ENCODE peak calls at places on chromosomes 5 and 9, in eight cellular contexts. O is sigmoid colon; M is effector memory CD4-positive, alpha-beta T cell; Z is right atrium auricular region; E is right lobe of liver; G is HCT116; F is mammary epithelial cell; C is heart right ventricle. A is an unnamed sample. For H3K4me1, the result is how much of the 10 kb centered on the place peaks cover.

GRCh38 chr9:69660304-69660703 is 11.9 kb downstream of the APBA1 start:
- DNase-seq in O (no peak), M (no peak), Z (no peak), E (no peak), G (no peak), F (no peak), C (no peak), A (no peak)

GRCh38 chr9:16704096-16704488 is 166.4 kb downstream of the BNC2 start:
- DNase-seq in O (no peak), M (no peak), Z (no peak), E (no peak), G (no peak), F (no peak), C (no peak), A (no peak)

GRCh38 chr9:94144394-94144793 is 60.1 kb downstream of the PTPDC1 start:
- DNase-seq in O (no peak), M (no peak), Z (no peak), E (no peak), G (no peak), F (no peak), C (no peak), A (peak)

GRCh38 chr9:33159058-33159759 is 7.9 kb downstream of the B4GALT1 start:
- DNase-seq in O (peak), M (peak), Z (peak), E (peak), G (no peak), F (peak), C (peak), A (peak)

GRCh38 chr5:54793612-54794436 is 191.6 kb downstream of the ESM1 start:
- DNase-seq in O (no peak), M (no peak), Z (no peak), E (no peak), G (no peak), F (no peak), C (no peak), A (no peak)

GRCh38 chr5:18281947-18282557 is 647.8 kb downstream of the TAF11L14 start:
- DNase-seq in O (no peak), M (no peak), Z (no peak), E (no peak), G (no peak), F (peak), C (no peak), A (peak)

GRCh38 chr5:120252839-120253238 is 211.3 kb upstream of the PRR16 start:
- DNase-seq in O (no peak), M (no peak), Z (no peak), E (no peak), G (no peak), F (peak), C (no peak), A (no peak)

GRCh38 chr5:123949043-123949804 is 437.2 kb downstream of the CSNK1G3 start:
- DNase-seq in O (no peak), M (no peak), Z (no peak), E (no peak), G (no peak), F (no peak), C (no peak), A (no peak)

GRCh38 chr9:18791074-18791473 is 241.9 kb downstream of the SAXO1 start:
- DNase-seq in O (no peak), M (no peak), Z (no peak), E (peak), G (peak), F (peak), C (no peak), A (peak)

GRCh38 chr5:122602700-122603099 is 172.2 kb upstream of the SNX2 start:
- DNase-seq in O (no peak), M (no peak), Z (no peak), E (no peak), G (no peak), F (no peak), C (no peak), A (no peak)

GRCh38 chr9:70449461-70449860 is 35.0 kb upstream of the KLF9 start:
- DNase-seq in O (no peak), M (no peak), Z (no peak), E (no peak), G (no peak), F (no peak), C (no peak), A (no peak)

GRCh38 chr9:95752129-95752731 is 123.3 kb upstream of the ERCC6L2 start:
- DNase-seq in O (no peak), M (no peak), Z (no peak), E (no peak), G (no peak), F (no peak), C (no peak), A (no peak)

GRCh38 chr5:163330723-163331668 is 106.4 kb upstream of the CCNG1 start:
- DNase-seq in O (no peak), M (no peak), Z (no peak), E (no peak), G (no peak), F (no peak), C (no peak), A (no peak)

GRCh38 chr5:55427157-55427556 is 107.6 kb downstream of the PLPP1 start:
- DNase-seq in O (no peak), M (no peak), Z (no peak), E (peak), G (no peak), F (peak), C (no peak), A (no peak)

GRCh38 chr5:141680751-141681201 is 1.3 kb downstream of the ARAP3 start:
- DNase-seq in O (no peak), M (no peak), Z (peak), E (peak), G (no peak), F (peak), C (peak), A (peak)

GRCh38 chr5:159444441-159445082 is 114.3 kb upstream of the IL12B start:
- DNase-seq in O (no peak), M (no peak), Z (no peak), E (no peak), G (peak), F (peak), C (no peak), A (peak)

GRCh38 chr5:42242210-42242609 is 181.0 kb upstream of the GHR start:
- DNase-seq in O (no peak), M (no peak), Z (no peak), E (no peak), G (no peak), F (peak), C (no peak), A (no peak)

GRCh38 chr5:154937186-154937717 is 759 bp downstream of the GEMIN5 start:
- DNase-seq in O (no peak), M (no peak), Z (no peak), E (no peak), G (no peak), F (peak), C (no peak), A (peak)

GRCh38 chr9:132591751-132592314 is 9.4 kb downstream of the BARHL1 start:
- DNase-seq in O (no peak), M (no peak), Z (no peak), E (no peak), G (no peak), F (no peak), C (no peak), A (no peak)

GRCh38 chr9:132594412-132594811 is 12.0 kb downstream of the BARHL1 start:
- DNase-seq in O (no peak), M (no peak), Z (no peak), E (no peak), G (no peak), F (no peak), C (no peak), A (no peak)

GRCh38 chr9:132590318-132591182 is 8.1 kb downstream of the BARHL1 start:
- DNase-seq in O (no peak), M (no peak), Z (no peak), E (no peak), G (no peak), F (no peak), C (no peak), A (no peak)

GRCh38 chr9:132591244-132591643 is 8.8 kb downstream of the BARHL1 start:
- DNase-seq in O (no peak), M (no peak), Z (no peak), E (no peak), G (no peak), F (no peak), C (no peak), A (no peak)

DNA sequence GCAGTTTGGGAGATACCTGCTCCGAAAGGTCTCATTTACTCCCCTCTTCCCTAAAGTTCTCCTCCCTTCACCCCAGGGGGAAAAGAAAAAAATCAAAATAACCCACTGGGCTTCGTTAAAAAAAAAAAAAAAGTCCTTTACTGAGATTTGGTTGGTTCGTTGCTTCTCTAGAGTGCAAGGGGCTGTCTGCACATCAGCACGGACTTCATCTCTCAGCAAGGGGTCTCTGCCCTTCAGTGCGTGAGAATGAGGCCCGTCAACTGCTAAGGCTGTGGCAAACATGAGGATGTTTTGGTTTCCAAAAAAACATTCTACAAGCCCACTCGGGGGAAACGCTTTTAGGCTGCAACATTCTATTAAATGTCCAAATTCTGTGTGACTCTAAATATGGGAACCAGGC is 10.0 kb downstream of the BARHL1 start:
- DNase-seq in O (no peak), M (no peak), Z (no peak), E (no peak), G (no peak), F (no peak), C (no peak), A (no peak)
- H3K4me3 ChIP-seq in O (no peak), M (no peak), Z (no peak), E (no peak), G (no peak), F (no peak), C (no peak), A (no peak)

DNA sequence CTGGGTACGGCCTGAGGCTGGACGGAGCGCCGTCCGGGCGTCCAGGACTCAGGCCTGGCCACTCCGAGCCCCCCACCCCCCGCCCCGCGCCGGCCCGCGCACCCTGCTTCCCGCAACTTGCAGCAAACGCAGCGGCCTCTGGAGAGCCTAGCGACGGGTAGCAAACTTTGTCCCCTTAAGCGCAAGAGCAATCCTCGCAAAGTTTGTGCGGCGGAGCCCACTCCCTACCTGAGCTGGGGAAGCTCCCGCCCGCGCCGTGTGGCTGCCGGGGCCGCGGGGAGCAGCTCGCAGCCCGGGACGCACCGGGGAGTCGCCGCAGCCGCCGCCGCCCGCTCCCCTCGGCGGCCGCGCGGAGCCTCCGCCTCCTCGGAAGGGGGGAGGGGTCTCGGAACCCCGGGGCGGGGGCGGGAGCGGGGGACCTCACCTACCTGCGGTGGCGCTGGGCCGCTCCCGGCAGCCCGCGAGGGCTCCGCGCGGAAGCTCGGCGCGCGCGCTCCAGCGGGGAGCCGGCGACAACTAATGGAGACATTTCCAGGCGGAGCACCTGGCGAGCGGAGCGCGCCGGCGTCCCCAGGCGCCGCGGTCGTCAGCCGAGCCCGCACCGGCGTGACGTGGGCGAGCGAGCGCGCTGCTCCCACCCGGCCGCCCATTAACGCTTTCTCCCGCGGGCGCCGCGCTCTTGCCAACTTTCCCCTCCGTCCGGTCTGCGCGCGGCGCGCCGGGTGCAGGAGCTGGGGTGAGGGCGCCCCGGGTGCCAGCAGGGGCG is 4.1 kb upstream of the IRX4 start:
- DNase-seq in O (no peak), M (no peak), Z (no peak), E (no peak), G (no peak), F (peak), C (peak), A (no peak)
- H3K27ac ChIP-seq in O (no peak), M (no peak), Z (no peak), E (no peak), G (no peak), F (peak), C (peak), A (peak)

DNA sequence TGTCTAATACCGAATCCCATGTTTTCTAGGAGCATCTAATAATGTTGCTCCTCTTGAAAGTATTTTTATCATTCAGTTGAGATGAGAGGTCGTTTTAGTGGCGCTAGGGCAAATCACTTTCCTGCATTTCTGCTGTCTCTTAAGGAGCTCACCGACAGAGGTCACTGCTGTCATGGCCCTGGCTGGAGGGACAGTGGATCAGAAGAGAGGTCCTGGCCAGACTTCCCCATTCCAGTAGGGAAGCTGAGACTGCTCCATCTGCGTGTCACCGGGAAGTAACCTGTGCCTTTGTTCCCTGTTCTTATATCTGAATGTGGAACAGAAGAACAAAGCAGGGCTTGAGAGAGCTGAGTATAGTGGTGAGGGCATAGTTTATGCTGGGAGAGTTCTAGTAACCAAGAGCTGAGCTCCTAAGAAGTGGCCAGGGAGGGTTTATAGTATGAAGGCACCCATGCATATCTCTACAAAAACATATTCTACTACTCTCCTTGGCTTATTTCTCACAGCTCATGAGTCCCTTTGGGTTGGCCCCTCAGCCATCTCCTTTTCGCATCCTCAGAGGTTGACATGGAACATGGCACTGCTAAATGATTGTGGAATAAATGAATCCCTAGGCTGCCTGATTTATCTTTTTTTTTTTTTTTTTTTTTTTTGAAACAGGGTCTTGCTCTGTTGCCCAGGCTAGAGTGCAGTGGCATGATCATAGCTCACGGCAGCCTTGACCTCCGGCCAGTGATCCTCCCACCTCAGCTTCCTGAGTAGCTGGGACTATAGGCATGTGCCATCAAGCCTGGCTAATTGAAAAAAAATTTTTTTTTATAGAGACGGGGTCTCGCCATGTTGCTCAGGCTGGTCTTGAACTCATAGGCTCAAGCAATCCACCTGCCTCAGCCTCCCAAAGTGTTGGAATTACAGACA is 27.2 kb downstream of the ATP6V0E1 start:
- DNase-seq in O (peak), M (no peak), Z (peak), E (peak), G (no peak), F (peak), C (peak), A (peak)
- H3K4me1 ChIP-seq in O (under half), M (under half), Z (under half), E (under half), G (under half), F (under half), C (half or more), A (under half)

GRCh38 chr5:178730940-178731265 is 444 bp upstream of the ZNF354A start:
- DNase-seq in O (no peak), M (peak), Z (no peak), E (no peak), G (no peak), F (no peak), C (no peak), A (no peak)
- H3K4me3 ChIP-seq in O (peak), M (peak), Z (no peak), E (no peak), G (peak), F (no peak), C (peak), A (no peak)

GRCh38 chr5:110440058-110440457 is 286.4 kb downstream of the TMEM232 start:
- DNase-seq in O (no peak), M (no peak), Z (no peak), E (no peak), G (no peak), F (no peak), C (no peak), A (no peak)

GRCh38 chr5:110439280-110439679 is 287.2 kb downstream of the TMEM232 start:
- DNase-seq in O (no peak), M (no peak), Z (no peak), E (no peak), G (no peak), F (no peak), C (no peak), A (no peak)

GRCh38 chr5:110442856-110443255 is 283.6 kb downstream of the TMEM232 start:
- DNase-seq in O (no peak), M (no peak), Z (no peak), E (no peak), G (no peak), F (no peak), C (no peak), A (no peak)

GRCh38 chr5:110435207-110435606 is 291.3 kb downstream of the TMEM232 start:
- DNase-seq in O (no peak), M (no peak), Z (no peak), E (no peak), G (no peak), F (no peak), C (no peak), A (no peak)

GRCh38 chr5:110441035-110441434 is 285.4 kb downstream of the TMEM232 start:
- DNase-seq in O (no peak), M (no peak), Z (no peak), E (no peak), G (peak), F (peak), C (no peak), A (peak)
- H3K27ac ChIP-seq in O (no peak), M (no peak), Z (no peak), E (no peak), G (no peak), F (no peak), C (no peak), A (no peak)

GRCh38 chr9:27523141-27523540 is 949 bp upstream of the IFNK start:
- DNase-seq in O (no peak), M (no peak), Z (no peak), E (no peak), G (no peak), F (no peak), C (no peak), A (no peak)
- H3K4me1 ChIP-seq in O (under half), M (under half), Z (under half), E (under half), G (under half), F (half or more), C (under half), A (under half)

DNA sequence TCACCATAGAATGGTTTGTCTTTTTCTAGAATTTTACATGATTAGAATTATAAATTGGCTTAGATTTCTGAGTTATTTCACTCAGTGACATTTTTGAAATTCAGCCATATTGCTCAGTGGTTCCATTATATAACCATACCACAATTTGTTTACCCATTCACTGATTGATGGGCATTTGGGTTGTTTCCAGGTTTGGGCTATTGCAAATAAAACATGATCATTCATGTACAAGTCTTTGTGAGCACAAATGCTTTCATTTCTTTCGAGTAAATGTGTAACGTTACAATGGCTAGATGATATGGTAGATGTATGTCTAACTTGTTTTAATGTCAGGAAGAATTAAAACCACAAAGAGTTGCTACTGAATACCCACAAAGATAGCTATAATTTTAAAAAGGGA is 279.9 kb upstream of the TARS1 start:
- DNase-seq in O (no peak), M (no peak), Z (no peak), E (no peak), G (no peak), F (no peak), C (no peak), A (no peak)
- H3K4me3 ChIP-seq in O (no peak), M (no peak), Z (no peak), E (no peak), G (no peak), F (no peak), C (no peak), A (no peak)

A was measured in cardiac muscle cell.